ENCODE peak calls at places on chromosomes 5 and 9, in four cellular contexts. X is ovary, T is transverse colon, K is spleen. Z is an unnamed sample.

GRCh38 chr5:136309932-136310598 is 55.3 kb downstream of the TRPC7 start:
- DNase-seq in K (no peak), X (no peak), T (no peak), Z (no peak)

GRCh38 chr5:135598691-135599395 is 20.1 kb upstream of the CXCL14 start:
- DNase-seq in X (no peak), K (peak; percentile 15), T (no peak), Z (no peak)

GRCh38 chr5:16877267-16877935 is 58.7 kb downstream of the MYO10 start:
- DNase-seq in T (no peak), X (no peak), K (no peak), Z (no peak)

GRCh38 chr5:95035891-95036675 is 248.8 kb downstream of the MCTP1 start:
- DNase-seq in X (no peak), K (no peak), T (no peak), Z (no peak)

GRCh38 chr5:158482201-158482600 is 617.5 kb downstream of the EBF1 start:
- DNase-seq in T (no peak), X (no peak), K (no peak), Z (no peak)

GRCh38 chr5:141680751-141681201 is 1.3 kb downstream of the ARAP3 start:
- DNase-seq in K (no peak), X (no peak), T (peak; percentile 19), Z (no peak)

GRCh38 chr5:95392593-95393182 is 1.5 kb downstream of the FAM81B start:
- DNase-seq in T (no peak), X (no peak), K (no peak), Z (peak; percentile 71)

GRCh38 chr9:26833792-26834191 is 58.8 kb downstream of the CAAP1 start:
- DNase-seq in X (no peak), K (no peak), T (no peak), Z (no peak)

GRCh38 chr5:75952963-75953362 is 130.2 kb upstream of the SV2C start:
- DNase-seq in T (no peak), K (no peak), X (no peak), Z (no peak)

GRCh38 chr5:90131734-90132133 is 277.8 kb downstream of the CETN3 start:
- DNase-seq in X (no peak), K (no peak), T (no peak), Z (no peak)

GRCh38 chr9:77512876-77513275 is 135.2 kb downstream of the GNA14 start:
- DNase-seq in K (no peak), X (no peak), T (no peak), Z (no peak)

GRCh38 chr9:5695860-5696259 is 67.0 kb downstream of the RIC1 start:
- DNase-seq in K (no peak), X (no peak), T (no peak), Z (no peak)

GRCh38 chr5:41686767-41687166 is 176.4 kb upstream of the PLCXD3 start:
- DNase-seq in K (no peak), X (no peak), T (no peak), Z (no peak)

GRCh38 chr5:134864707-134865106 is 9.5 kb upstream of the TXNDC15 start:
- DNase-seq in T (no peak), X (no peak), K (no peak), Z (peak; percentile 35)

GRCh38 chr9:135570456-135570855 is 8.9 kb downstream of the PAEP start:
- DNase-seq in K (no peak), T (no peak), X (no peak), Z (no peak)

GRCh38 chr9:16601991-16602390 is 268.5 kb downstream of the BNC2 start:
- DNase-seq in T (no peak), X (no peak), K (no peak), Z (no peak)

GRCh38 chr5:139297439-139298133 is 4.0 kb downstream of the MATR3 start:
- DNase-seq in X (no peak), T (no peak), K (no peak), Z (no peak)

GRCh38 chr5:33091571-33092363 is 349.0 kb upstream of the TARS1 start:
- DNase-seq in K (no peak), T (no peak), X (no peak), Z (no peak)

GRCh38 chr5:86880785-86881492 is 263.2 kb downstream of the COX7C start:
- DNase-seq in K (no peak), T (peak; percentile 10), X (no peak), Z (peak; percentile 56)

GRCh38 chr9:98085955-98086354 is 29.4 kb downstream of the NANS start:
- DNase-seq in X (no peak), K (peak; percentile 29), T (no peak), Z (no peak)

GRCh38 chr5:180596115-180596667 is 4.9 kb upstream of the SCGB3A1 start:
- DNase-seq in T (no peak), X (no peak), K (no peak), Z (no peak)

GRCh38 chr5:57751710-57752109 is 269.1 kb upstream of the ACTBL2 start:
- DNase-seq in X (no peak), T (no peak), K (no peak), Z (no peak)

GRCh38 chr5:166566725-166567124 is 1724.7 kb upstream of the WWC1 start:
- DNase-seq in X (no peak), T (no peak), K (no peak), Z (no peak)

GRCh38 chr9:129435996-129436676 is 184.8 kb downstream of the C9orf50 start:
- DNase-seq in T (no peak), K (no peak), X (no peak), Z (no peak)

GRCh38 chr9:4393806-4394523 is 94.1 kb upstream of the GLIS3 start:
- DNase-seq in X (no peak), T (no peak), K (no peak), Z (no peak)

DNA sequence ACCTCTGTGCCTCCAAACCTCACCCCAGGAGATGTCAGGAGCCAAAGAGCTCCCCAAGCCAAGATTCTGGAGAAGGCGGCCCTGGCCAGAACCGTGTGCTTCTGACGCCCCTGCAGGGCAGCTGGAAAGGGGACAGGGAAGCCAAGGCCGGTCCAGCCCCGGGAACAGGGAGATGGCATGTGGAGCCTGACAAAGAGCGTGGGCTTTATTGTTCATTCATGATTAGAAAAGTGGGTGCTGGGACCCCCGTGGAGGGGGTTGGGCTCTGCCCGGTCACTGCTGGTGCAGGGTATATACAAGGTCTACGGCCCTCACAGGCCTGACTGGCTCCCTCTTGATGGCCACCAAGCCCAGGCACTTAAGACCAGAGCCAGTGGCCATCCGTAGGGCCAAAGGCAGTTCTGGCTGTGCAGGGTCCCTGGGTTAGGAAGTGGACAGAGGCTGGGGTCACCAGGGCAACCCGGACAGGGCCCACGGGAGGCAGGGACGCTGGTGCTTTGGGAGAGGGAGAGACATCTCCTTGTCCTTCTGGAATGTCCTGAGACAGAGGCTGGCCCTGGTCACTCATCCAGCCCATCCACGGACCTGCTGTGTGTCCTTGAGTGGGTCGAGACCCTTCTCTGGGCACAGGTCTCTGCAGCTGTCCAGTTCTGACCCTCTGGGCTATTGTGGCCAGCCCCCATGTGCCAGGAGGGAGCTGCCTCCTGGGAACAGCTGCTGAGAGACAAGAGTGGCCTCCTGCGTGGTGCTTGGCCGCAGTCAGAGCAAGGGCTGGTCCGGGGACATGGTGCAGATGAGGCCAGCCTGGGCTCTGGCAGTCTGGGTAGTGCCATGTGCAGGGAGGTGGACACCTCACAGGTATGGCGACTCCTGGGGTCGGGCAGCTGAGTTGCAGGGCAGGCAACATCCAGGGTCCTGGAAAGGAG is 12.5 kb downstream of the NINJ1 start:
- DNase-seq in X (peak; percentile 21), T (peak; percentile 5), K (peak; percentile 79), Z (no peak)
- TF ChIP-seq POLR2A in X (no peak), T (no peak), K (no peak), Z (no peak)

GRCh38 chr5:4928409-4928808 is 211.7 kb upstream of the ADAMTS16 start:
- DNase-seq in X (no peak), K (no peak), T (no peak), Z (no peak)
- TF ChIP-seq POLR2A in X (no peak), K (no peak), T (no peak), Z (no peak)

GRCh38 chr9:89312154-89312616 is 1.2 kb downstream of the CKS2 start:
- DNase-seq in T (no peak), X (no peak), K (no peak), Z (peak; percentile 82)

GRCh38 chr9:89310486-89311345 is at the start of gene CKS2:
- DNase-seq in K (peak; percentile 100), X (peak; percentile 100), T (peak; percentile 100), Z (peak; percentile 100)

GRCh38 chr9:89311346-89312153 is 555 bp downstream of the CKS2 start:
- DNase-seq in T (peak; percentile 21), X (peak; percentile 32), K (no peak), Z (peak; percentile 82)

GRCh38 chr9:89309166-89309565 is 1.8 kb upstream of the CKS2 start:
- DNase-seq in K (peak; percentile 71), X (no peak), T (no peak), Z (no peak)

GRCh38 chr9:89309608-89310485 is 1.1 kb upstream of the CKS2 start:
- DNase-seq in T (peak; percentile 45), X (no peak), K (no peak), Z (peak; percentile 66)
- TF ChIP-seq POLR2A in T (peak; percentile 24), X (no peak), K (no peak), Z (no peak)

GRCh38 chr9:71857159-71857558 is 53.8 kb downstream of the ABHD17B start:
- DNase-seq in X (no peak), T (no peak), K (no peak), Z (peak; percentile 39)
- TF ChIP-seq POLR2A in X (no peak), T (no peak), K (no peak), Z (no peak)

DNA sequence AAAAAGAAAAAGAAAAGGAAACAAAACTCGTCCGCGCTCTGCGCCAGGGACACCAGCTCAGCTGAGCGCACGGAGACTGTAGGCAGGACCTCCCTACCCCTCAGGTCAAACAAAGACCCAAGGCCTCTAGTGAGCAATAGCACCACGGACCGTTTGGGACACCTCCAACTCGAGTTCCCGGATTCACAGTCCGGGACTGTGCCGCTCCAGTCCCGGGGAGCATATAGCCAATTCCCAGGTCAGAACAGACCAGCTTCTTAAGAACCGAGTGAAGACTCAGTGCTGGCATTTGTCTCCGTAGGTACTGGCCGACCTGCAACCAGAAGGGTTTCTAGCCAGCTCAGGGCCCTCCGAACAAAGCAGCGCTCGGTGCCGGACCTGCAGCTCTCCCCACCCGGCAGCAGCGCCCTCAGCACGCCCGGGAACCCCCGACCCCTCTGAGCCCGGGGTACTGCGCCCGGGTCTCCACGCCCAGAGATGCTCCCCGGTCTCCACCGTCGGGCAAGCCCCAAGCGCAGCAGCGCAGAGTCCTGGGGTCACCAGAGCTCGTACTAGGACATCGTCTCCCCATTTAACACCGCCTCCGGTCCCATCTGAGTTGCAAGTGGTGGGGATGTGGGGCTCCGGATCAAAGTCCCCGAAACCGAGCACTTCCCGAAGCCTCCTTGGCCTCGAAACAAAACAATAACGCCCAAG is 591 bp downstream of the ABCA1 start:
- DNase-seq in K (peak; percentile 89), X (peak; percentile 41), T (peak; percentile 44), Z (peak; percentile 88)
- TF ChIP-seq POLR2A in K (no peak), X (no peak), T (no peak), Z (no peak)